ENCODE peak calls at places on chromosomes 4 and X, in six cellular contexts. Z is heart right ventricle, X is stomach, W is fibroblast of lung, Q is choroid plexus epithelial cell, O is lower lobe of right lung. R is an unnamed sample.

GRCh38 chr4:16129336-16129735 is 45.5 kb upstream of the PROM1 start:
- DNase-seq in X (peak), Q (peak), O (no peak), Z (no peak), W (no peak), R (no peak)

GRCh38 chrX:35076061-35076460 is 133.5 kb downstream of the FAM47B start:
- DNase-seq in O (no peak), X (no peak), Z (no peak), W (no peak), Q (no peak), R (no peak)

GRCh38 chrX:150887906-150888465 is 10.5 kb downstream of the CD99L2 start:
- DNase-seq in Q (peak), W (peak), O (no peak), Z (no peak), X (no peak), R (no peak)

GRCh38 chr4:53717064-53717549 is 125.8 kb upstream of the LNX1 start:
- DNase-seq in W (peak), Q (peak), Z (no peak), X (no peak), O (no peak), R (no peak)

GRCh38 chrX:16882188-16882587 is 12.0 kb upstream of the RBBP7 start:
- DNase-seq in O (peak), Z (peak), Q (peak), W (peak), X (peak), R (no peak)

GRCh38 chrX:10529344-10529743 is 91.0 kb downstream of the MID1 start:
- DNase-seq in O (no peak), Q (no peak), X (no peak), W (peak), Z (no peak), R (no peak)

GRCh38 chrX:133645977-133646750 is 230.9 kb upstream of the GPC4 start:
- DNase-seq in X (no peak), W (peak), Q (peak), O (no peak), Z (no peak), R (no peak)

GRCh38 chrX:1392376-1393130 is 640 bp upstream of the SLC25A6 start:
- DNase-seq in X (peak), Q (peak), W (peak), Z (peak), O (no peak), R (peak)

GRCh38 chr4:145012841-145013240 is 85.2 kb downstream of the ANAPC10 start:
- DNase-seq in W (peak), Q (peak), Z (no peak), O (no peak), X (no peak), R (no peak)

GRCh38 chr4:26069218-26069617 is 155.2 kb downstream of the SMIM20 start:
- DNase-seq in Z (no peak), Q (peak), X (no peak), W (peak), O (no peak), R (peak)

GRCh38 chr4:143186634-143187033 is 1.9 kb downstream of the USP38 start:
- DNase-seq in W (peak), O (no peak), Q (peak), X (no peak), Z (no peak), R (no peak)

GRCh38 chr4:56434599-56435000 is 815 bp downstream of the PPAT start:
- DNase-seq in Q (peak), O (peak), Z (no peak), X (peak), W (peak), R (no peak)

GRCh38 chr4:27011401-27011800 is 150.8 kb downstream of the STIM2 start:
- DNase-seq in W (no peak), Z (no peak), Q (no peak), O (no peak), X (no peak), R (no peak)

GRCh38 chr4:172143605-172144314 is 330.6 kb downstream of the GALNTL6 start:
- DNase-seq in Q (peak), X (no peak), O (no peak), Z (no peak), W (no peak), R (no peak)

GRCh38 chr4:186778134-186778533 is 54.5 kb upstream of the FAT1 start:
- DNase-seq in Z (no peak), O (no peak), Q (no peak), X (no peak), W (no peak), R (no peak)

DNA sequence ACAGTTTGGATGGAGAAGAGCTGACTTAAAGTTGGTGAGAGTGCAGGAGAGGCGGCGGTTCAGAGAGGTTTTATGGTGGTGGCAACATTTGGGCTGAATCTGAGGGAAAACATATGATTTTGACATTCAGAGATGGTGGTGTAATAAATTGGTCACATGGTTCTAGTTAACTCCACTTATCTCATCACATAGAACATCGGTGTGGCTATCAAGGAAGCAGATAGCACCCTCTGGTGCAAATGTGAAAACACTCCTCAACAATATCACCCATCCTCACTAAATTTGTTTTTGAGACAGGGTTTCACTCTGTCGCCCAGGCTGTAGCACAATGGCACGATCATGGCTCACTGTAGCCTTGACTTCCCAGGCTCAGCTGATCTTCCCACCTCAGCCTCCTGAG is 28.8 kb downstream of the SUPT20HL2 start:
- DNase-seq in W (no peak), Q (peak), Z (no peak), X (no peak), O (no peak), R (no peak)
- TF ChIP-seq CTCF in W (no peak), Q (no peak), Z (no peak), X (no peak), O (no peak), R (no peak)

DNA sequence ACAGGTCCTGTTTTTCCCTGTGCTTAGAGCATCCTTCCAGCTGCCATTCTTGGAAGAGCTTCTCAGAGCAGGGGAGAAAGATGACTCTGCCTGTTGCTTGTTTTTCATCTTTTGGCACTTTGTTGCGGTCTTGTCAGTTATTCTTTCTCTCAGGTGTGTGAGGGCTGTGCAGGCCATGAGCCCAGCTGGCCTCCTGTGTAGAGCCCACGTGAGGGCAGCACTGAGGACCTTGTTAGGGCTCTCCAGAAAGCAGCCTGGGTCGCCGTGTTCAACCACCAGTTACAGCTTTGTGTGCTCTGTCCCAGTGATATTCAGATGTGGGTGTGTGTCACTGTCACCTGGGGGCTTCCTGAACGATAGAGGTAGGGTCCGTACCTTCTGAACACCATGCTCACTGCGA is 52.8 kb downstream of the NOP14 start:
- DNase-seq in O (no peak), Z (no peak), W (no peak), X (no peak), Q (no peak), R (no peak)
- TF ChIP-seq CTCF in O (no peak), Z (peak), W (peak), X (no peak), Q (peak), R (peak)

GRCh38 chrX:119696251-119696890 is 3.4 kb upstream of the SEPTIN6 start:
- DNase-seq in Q (no peak), X (no peak), Z (no peak), O (no peak), W (no peak), R (no peak)

GRCh38 chrX:119693032-119693995 is at the start of gene SEPTIN6:
- DNase-seq in W (peak), Z (peak), O (peak), Q (peak), X (peak), R (peak)

GRCh38 chrX:119693996-119694451 is 1.1 kb upstream of the SEPTIN6 start:
- DNase-seq in X (no peak), O (no peak), Q (no peak), W (no peak), Z (no peak), R (no peak)

GRCh38 chrX:119695535-119696050 is 2.6 kb upstream of the SEPTIN6 start:
- DNase-seq in Q (no peak), Z (no peak), O (no peak), X (no peak), W (no peak), R (no peak)

GRCh38 chrX:119694601-119695534 is 1.9 kb upstream of the SEPTIN6 start:
- DNase-seq in O (no peak), X (no peak), Z (no peak), W (no peak), Q (no peak), R (no peak)
- TF ChIP-seq CTCF in O (no peak), X (no peak), Z (no peak), W (no peak), Q (peak), R (no peak)

GRCh38 chr4:121061215-121061614 is 11.1 kb downstream of the NDNF start:
- DNase-seq in O (no peak), W (no peak), Q (no peak), X (no peak), Z (no peak), R (no peak)
- TF ChIP-seq CTCF in O (no peak), W (no peak), Q (no peak), X (no peak), Z (no peak), R (no peak)

GRCh38 chr4:71188951-71189350 is 149.9 kb upstream of the SLC4A4 start:
- DNase-seq in Q (no peak), W (peak), X (no peak), O (no peak), Z (no peak), R (no peak)

GRCh38 chr4:71189471-71189870 is 149.3 kb upstream of the SLC4A4 start:
- DNase-seq in X (no peak), O (no peak), Z (no peak), Q (peak), W (peak), R (no peak)

GRCh38 chr4:71186566-71187398 is 152.0 kb upstream of the SLC4A4 start:
- DNase-seq in W (peak), X (peak), Z (peak), Q (peak), O (peak), R (peak)

GRCh38 chr4:71187399-71188196 is 151.2 kb upstream of the SLC4A4 start:
- DNase-seq in O (peak), Q (no peak), X (peak), W (peak), Z (peak), R (no peak)

DNA sequence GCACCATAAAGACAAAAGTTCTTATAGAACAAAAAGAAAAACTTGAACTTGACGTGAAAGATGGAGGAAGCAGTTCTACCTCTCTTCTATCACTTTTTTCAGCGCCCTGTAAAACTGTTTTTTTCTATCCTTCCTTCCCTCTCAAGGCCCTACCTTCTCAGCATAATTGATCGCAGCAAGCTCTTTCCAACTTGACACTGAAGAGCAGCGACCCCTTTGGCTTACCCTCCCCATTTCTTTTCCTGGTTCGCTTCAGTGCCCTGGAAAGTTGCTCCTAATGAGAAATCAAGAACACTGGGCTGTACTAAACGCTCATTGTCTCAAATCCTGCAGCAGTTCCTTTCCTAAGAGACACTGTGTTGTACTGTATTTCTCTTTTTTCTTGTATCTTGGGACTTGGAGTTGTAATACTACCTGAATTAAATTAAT is 150.6 kb upstream of the SLC4A4 start:
- DNase-seq in X (no peak), Z (no peak), Q (no peak), O (no peak), W (peak), R (no peak)
- TF ChIP-seq CTCF in X (no peak), Z (no peak), Q (no peak), O (no peak), W (no peak), R (no peak)

GRCh38 chrX:19373034-19373891 is 29.5 kb downstream of the PDHA1 start:
- DNase-seq in W (no peak), Z (no peak), X (no peak), Q (no peak), O (no peak), R (no peak)

GRCh38 chrX:19377799-19378198 is 34.1 kb downstream of the PDHA1 start:
- DNase-seq in W (no peak), O (no peak), Q (no peak), Z (no peak), X (no peak), R (no peak)

GRCh38 chrX:19375546-19375945 is 31.8 kb downstream of the PDHA1 start:
- DNase-seq in O (no peak), W (no peak), X (no peak), Q (no peak), Z (no peak), R (no peak)

DNA sequence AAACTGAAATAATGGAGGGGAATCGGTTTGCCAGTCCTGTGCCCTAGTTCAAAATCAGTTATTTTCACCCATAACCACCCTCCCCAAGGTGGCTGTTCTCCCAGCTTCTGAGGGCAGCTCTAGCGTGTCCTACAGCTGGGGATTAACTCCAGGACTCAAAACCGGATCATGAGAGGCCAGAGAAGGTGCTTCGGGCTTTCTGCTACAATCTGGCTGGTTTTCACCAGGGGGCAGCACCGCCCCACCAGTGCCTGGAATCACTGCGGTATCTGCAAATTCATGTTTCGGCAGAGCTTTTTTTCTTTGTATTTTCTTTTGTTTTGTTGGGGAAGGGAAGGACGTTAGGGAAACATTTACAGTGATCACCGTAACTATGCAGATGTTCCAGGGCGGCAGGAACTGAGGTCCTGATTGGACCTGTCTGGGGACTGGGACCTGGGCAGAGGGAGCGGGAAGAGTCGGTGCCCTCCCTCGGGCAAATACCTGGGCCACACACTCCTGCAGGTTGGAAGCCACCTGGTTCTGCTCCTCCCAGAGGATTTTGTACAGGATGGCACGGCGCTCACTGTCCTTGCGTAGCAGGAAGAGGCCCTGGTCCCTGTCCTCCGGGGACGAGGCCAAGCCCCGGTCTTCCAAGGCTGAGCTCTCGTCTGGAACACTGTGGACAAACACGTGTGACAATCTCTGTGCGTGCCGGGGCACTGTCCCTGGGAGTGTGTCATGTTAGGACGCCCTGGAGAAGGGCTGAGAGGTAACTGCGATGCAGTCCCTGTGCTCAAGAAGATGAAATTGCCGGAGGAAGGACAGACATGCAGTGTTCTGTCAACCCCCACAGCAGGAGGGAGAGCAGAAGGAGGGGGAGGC is 28.7 kb downstream of the PDHA1 start:
- DNase-seq in X (peak), Z (peak), Q (peak), O (peak), W (peak), R (peak)
- TF ChIP-seq CTCF in X (peak), Z (peak), Q (peak), O (peak), W (peak), R (peak)

DNA sequence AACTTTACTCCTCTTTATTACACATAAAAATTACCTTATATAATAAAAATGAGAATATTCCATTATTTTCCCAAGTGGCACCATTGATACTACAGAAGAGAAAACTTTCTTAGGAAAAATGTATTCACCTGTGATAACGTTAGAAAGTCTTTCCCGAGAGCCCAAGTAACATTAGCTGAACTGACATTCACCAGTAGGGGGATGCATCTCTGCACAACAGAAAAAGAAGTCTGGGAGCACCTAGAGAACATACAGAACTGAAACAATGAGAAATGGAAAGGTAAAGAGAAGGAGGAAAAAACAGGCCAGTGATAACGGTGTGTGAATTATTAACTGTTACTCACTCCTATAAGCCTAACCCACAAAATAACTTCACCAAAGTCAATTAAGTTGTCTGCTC is 423.3 kb downstream of the CENPC start:
- DNase-seq in W (no peak), X (no peak), O (no peak), Q (peak), Z (no peak), R (no peak)
- TF ChIP-seq CTCF in W (no peak), X (no peak), O (no peak), Q (no peak), Z (no peak), R (no peak)